ENCODE peak calls at places on chromosomes 3 and 15, in four cellular contexts. A is skeletal muscle cell; S is stimulated activated naive CD8-positive, alpha-beta T cell treated with anti-CD3 and anti-CD28 coated beads, Interleukin-15, amount 100 ng/mL, for 72 hours; P is BE2C. J is an unnamed sample.

GRCh38 chr3:132253262-132253878 is 63.8 kb upstream of the ACP3 start:
- DNase-seq in A (no peak), S (peak; percentile 9), P (peak; percentile 24), J (peak; percentile 43)

GRCh38 chr3:119731545-119732343 is 28.9 kb downstream of the CFAP91 start:
- DNase-seq in A (no peak), S (no peak), P (no peak), J (no peak)

GRCh38 chr15:40295870-40296560 is 11.7 kb downstream of the PLCB2 start:
- DNase-seq in A (no peak), S (no peak), P (peak; percentile 62), J (no peak)

GRCh38 chr3:49721165-49721860 is 1.8 kb upstream of the AMIGO3 start:
- DNase-seq in A (no peak), S (no peak), P (no peak), J (no peak)

GRCh38 chr3:138846350-138846756 is 11.6 kb upstream of the PIK3CB start:
- DNase-seq in A (no peak), S (no peak), P (no peak), J (peak; percentile 25)

GRCh38 chr15:81491414-81492101 is 117.5 kb upstream of the TMC3 start:
- DNase-seq in A (no peak), S (no peak), P (no peak), J (no peak)

GRCh38 chr3:99023590-99024192 is 122.2 kb upstream of the DCBLD2 start:
- DNase-seq in A (no peak), S (no peak), P (no peak), J (peak; percentile 3)

GRCh38 chr3:184770541-184770940 is 41.4 kb upstream of the VPS8 start:
- DNase-seq in A (no peak), S (no peak), P (no peak), J (no peak)

GRCh38 chr3:52851348-52851747 is 16.5 kb upstream of the MUSTN1 start:
- DNase-seq in A (no peak), S (peak; percentile 12), P (peak; percentile 59), J (peak; percentile 58)

GRCh38 chr3:14144423-14145075 is 19.7 kb downstream of the TMEM43 start:
- DNase-seq in A (peak; percentile 98), S (peak; percentile 55), P (peak; percentile 49), J (peak; percentile 96)

GRCh38 chr3:33750216-33750558 is 32.1 kb upstream of the CLASP2 start:
- DNase-seq in A (no peak), S (no peak), P (no peak), J (no peak)

GRCh38 chr3:113128386-113129015 is 82.9 kb upstream of the BOC start:
- DNase-seq in A (no peak), S (no peak), P (no peak), J (no peak)

GRCh38 chr15:74377831-74378766 is 10.7 kb upstream of the CYP11A1 start:
- DNase-seq in A (no peak), S (no peak), P (no peak), J (no peak)

GRCh38 chr15:40232625-40233070 is 6.2 kb upstream of the PAK6 start:
- DNase-seq in A (no peak), S (no peak), P (no peak), J (no peak)

GRCh38 chr15:74417670-74418069 is 16.1 kb downstream of the SEMA7A start:
- DNase-seq in A (no peak), S (no peak), P (no peak), J (no peak)

GRCh38 chr3:14761121-14761672 is 57.6 kb upstream of the FGD5 start:
- DNase-seq in A (no peak), S (no peak), P (no peak), J (no peak)

GRCh38 chr15:59940928-59941327 is 63.2 kb upstream of the FOXB1 start:
- DNase-seq in A (no peak), S (no peak), P (no peak), J (no peak)

GRCh38 chr3:192608756-192609155 is 118.6 kb downstream of the FGF12 start:
- DNase-seq in A (no peak), S (no peak), P (no peak), J (no peak)

GRCh38 chr15:41581110-41581509 is 22.1 kb downstream of the TYRO3 start:
- DNase-seq in A (no peak), S (no peak), P (no peak), J (no peak)

GRCh38 chr3:15331606-15332404 is 581 bp downstream of the SH3BP5 start:
- DNase-seq in A (no peak), S (no peak), P (peak; percentile 13), J (no peak)